ENCODE peak calls at places on chromosome 19, in eight cellular contexts. One of them, this sample, is unnamed.

GRCh38 chr19:18776288-18776594 is 14.9 kb downstream of the COMP start:
- DNase-seq in kidney: no peak
- DNase-seq in A549: no peak
- DNase-seq in RWPE2: no peak
- DNase-seq in fibroblast of lung: peak; percentile 54
- DNase-seq in heart left ventricle: no peak
- DNase-seq in substantia nigra: no peak
- DNase-seq in ovary: no peak
- DNase-seq in this sample: no peak

GRCh38 chr19:7265963-7266362 is 28.3 kb downstream of the INSR start:
- DNase-seq in kidney: peak; percentile 6
- DNase-seq in A549: no peak
- DNase-seq in RWPE2: no peak
- DNase-seq in fibroblast of lung: no peak
- DNase-seq in heart left ventricle: no peak
- DNase-seq in substantia nigra: no peak
- DNase-seq in ovary: no peak
- DNase-seq in this sample: no peak

GRCh38 chr19:57560049-57560491 is 407 bp upstream of the ZNF550 start:
- DNase-seq in kidney: peak; percentile 68
- DNase-seq in A549: no peak
- DNase-seq in RWPE2: no peak
- DNase-seq in fibroblast of lung: peak; percentile 72
- DNase-seq in heart left ventricle: peak; percentile 58
- DNase-seq in substantia nigra: no peak
- DNase-seq in ovary: no peak
- DNase-seq in this sample: no peak

GRCh38 chr19:38004505-38005223 is 97.7 kb downstream of the SIPA1L3 start:
- DNase-seq in kidney: peak; percentile 91
- DNase-seq in A549: peak; percentile 91
- DNase-seq in RWPE2: peak; percentile 85
- DNase-seq in fibroblast of lung: peak; percentile 97
- DNase-seq in heart left ventricle: peak; percentile 88
- DNase-seq in substantia nigra: peak; percentile 97
- DNase-seq in ovary: peak; percentile 69
- DNase-seq in this sample: peak; percentile 71

GRCh38 chr19:14368011-14368513 is 13.2 kb upstream of the ADGRE5 start:
- DNase-seq in kidney: no peak
- DNase-seq in A549: no peak
- DNase-seq in RWPE2: no peak
- DNase-seq in fibroblast of lung: no peak
- DNase-seq in heart left ventricle: no peak
- DNase-seq in substantia nigra: no peak
- DNase-seq in ovary: no peak
- DNase-seq in this sample: no peak

GRCh38 chr19:40519352-40520322 is 52.8 kb downstream of the SPTBN4 start:
- DNase-seq in kidney: no peak
- DNase-seq in A549: peak; percentile 72
- DNase-seq in RWPE2: no peak
- DNase-seq in fibroblast of lung: peak; percentile 45
- DNase-seq in heart left ventricle: no peak
- DNase-seq in substantia nigra: no peak
- DNase-seq in ovary: no peak
- DNase-seq in this sample: no peak

GRCh38 chr19:51477343-51477742 is 996 bp upstream of the CEACAM18 start:
- DNase-seq in kidney: no peak
- DNase-seq in A549: no peak
- DNase-seq in RWPE2: no peak
- DNase-seq in fibroblast of lung: no peak
- DNase-seq in heart left ventricle: no peak
- DNase-seq in substantia nigra: no peak
- DNase-seq in ovary: no peak
- DNase-seq in this sample: no peak

GRCh38 chr19:49502866-49503581 is 6.8 kb downstream of the RPS11 start:
- DNase-seq in kidney: no peak
- DNase-seq in A549: peak; percentile 69
- DNase-seq in RWPE2: no peak
- DNase-seq in fibroblast of lung: peak; percentile 91
- DNase-seq in heart left ventricle: peak; percentile 49
- DNase-seq in substantia nigra: no peak
- DNase-seq in ovary: peak; percentile 59
- DNase-seq in this sample: no peak

GRCh38 chr19:8571006-8571411 is 6.2 kb downstream of the MYO1F start:
- DNase-seq in kidney: no peak
- DNase-seq in A549: peak; percentile 59
- DNase-seq in RWPE2: no peak
- DNase-seq in fibroblast of lung: peak; percentile 20
- DNase-seq in heart left ventricle: no peak
- DNase-seq in substantia nigra: peak; percentile 35
- DNase-seq in ovary: no peak
- DNase-seq in this sample: no peak

GRCh38 chr19:33628921-33629825 is 7.4 kb downstream of the CHST8 start:
- DNase-seq in kidney: no peak
- DNase-seq in A549: no peak
- DNase-seq in RWPE2: no peak
- DNase-seq in fibroblast of lung: no peak
- DNase-seq in heart left ventricle: no peak
- DNase-seq in substantia nigra: no peak
- DNase-seq in ovary: no peak
- DNase-seq in this sample: no peak

GRCh38 chr19:3285647-3286176 is 61.3 kb downstream of the CELF5 start:
- DNase-seq in kidney: peak; percentile 86
- DNase-seq in A549: peak; percentile 58
- DNase-seq in RWPE2: no peak
- DNase-seq in fibroblast of lung: peak; percentile 35
- DNase-seq in heart left ventricle: no peak
- DNase-seq in substantia nigra: no peak
- DNase-seq in ovary: no peak
- DNase-seq in this sample: no peak

GRCh38 chr19:34960103-34960805 is 3.8 kb downstream of the ZNF792 start:
- DNase-seq in kidney: no peak
- DNase-seq in A549: no peak
- DNase-seq in RWPE2: no peak
- DNase-seq in fibroblast of lung: no peak
- DNase-seq in heart left ventricle: no peak
- DNase-seq in substantia nigra: no peak
- DNase-seq in ovary: no peak
- DNase-seq in this sample: no peak
- H3K27ac ChIP-seq in kidney: no peak overlapping the region
- H3K27ac ChIP-seq in A549: no peak overlapping the region
- H3K27ac ChIP-seq in RWPE2: no peak overlapping the region
- H3K27ac ChIP-seq in fibroblast of lung: no peak overlapping the region
- H3K27ac ChIP-seq in heart left ventricle: no peak overlapping the region
- H3K27ac ChIP-seq in substantia nigra: no peak overlapping the region
- H3K27ac ChIP-seq in ovary: no peak overlapping the region
- H3K27ac ChIP-seq in this sample: no peak overlapping the region

GRCh38 chr19:676343-677105 is at the start of gene FSTL3:
- DNase-seq in kidney: peak; percentile 78
- DNase-seq in A549: peak; percentile 28
- DNase-seq in RWPE2: no peak
- DNase-seq in fibroblast of lung: peak; percentile 34
- DNase-seq in heart left ventricle: no peak
- DNase-seq in substantia nigra: no peak
- DNase-seq in ovary: no peak
- DNase-seq in this sample: no peak
- H3K27ac ChIP-seq in kidney: peak within 1 kb of the TSS; percentile 67
- H3K27ac ChIP-seq in A549: peak within 1 kb of the TSS; percentile 99
- H3K27ac ChIP-seq in RWPE2: peak within 1 kb of the TSS; percentile 96
- H3K27ac ChIP-seq in fibroblast of lung: peak within 1 kb of the TSS; percentile 62
- H3K27ac ChIP-seq in heart left ventricle: peak within 1 kb of the TSS; percentile 90
- H3K27ac ChIP-seq in substantia nigra: no peak within 1 kb of the TSS
- H3K27ac ChIP-seq in ovary: peak within 1 kb of the TSS; percentile 74
- H3K27ac ChIP-seq in this sample: peak within 1 kb of the TSS; percentile 99

GRCh38 chr19:23399443-23399842 is 4.2 kb upstream of the ZNF91 start:
- DNase-seq in kidney: no peak
- DNase-seq in A549: no peak
- DNase-seq in RWPE2: no peak
- DNase-seq in fibroblast of lung: no peak
- DNase-seq in heart left ventricle: no peak
- DNase-seq in substantia nigra: no peak
- DNase-seq in ovary: no peak
- DNase-seq in this sample: no peak

GRCh38 chr19:23403581-23404324 is 8.5 kb upstream of the ZNF91 start:
- DNase-seq in kidney: no peak
- DNase-seq in A549: no peak
- DNase-seq in RWPE2: no peak
- DNase-seq in fibroblast of lung: no peak
- DNase-seq in heart left ventricle: no peak
- DNase-seq in substantia nigra: no peak
- DNase-seq in ovary: no peak
- DNase-seq in this sample: no peak

GRCh38 chr19:23402388-23402787 is 7.1 kb upstream of the ZNF91 start:
- DNase-seq in kidney: no peak
- DNase-seq in A549: no peak
- DNase-seq in RWPE2: no peak
- DNase-seq in fibroblast of lung: no peak
- DNase-seq in heart left ventricle: no peak
- DNase-seq in substantia nigra: no peak
- DNase-seq in ovary: no peak
- DNase-seq in this sample: no peak

GRCh38 chr19:23403024-23403423 is 7.8 kb upstream of the ZNF91 start:
- DNase-seq in kidney: no peak
- DNase-seq in A549: no peak
- DNase-seq in RWPE2: no peak
- DNase-seq in fibroblast of lung: no peak
- DNase-seq in heart left ventricle: no peak
- DNase-seq in substantia nigra: no peak
- DNase-seq in ovary: no peak
- DNase-seq in this sample: no peak

GRCh38 chr19:23401086-23401485 is 5.8 kb upstream of the ZNF91 start:
- DNase-seq in kidney: no peak
- DNase-seq in A549: no peak
- DNase-seq in RWPE2: no peak
- DNase-seq in fibroblast of lung: no peak
- DNase-seq in heart left ventricle: no peak
- DNase-seq in substantia nigra: no peak
- DNase-seq in ovary: no peak
- DNase-seq in this sample: no peak
- H3K27ac ChIP-seq in kidney: no peak overlapping the region
- H3K27ac ChIP-seq in A549: no peak overlapping the region
- H3K27ac ChIP-seq in RWPE2: no peak overlapping the region
- H3K27ac ChIP-seq in fibroblast of lung: no peak overlapping the region
- H3K27ac ChIP-seq in heart left ventricle: no peak overlapping the region
- H3K27ac ChIP-seq in substantia nigra: no peak overlapping the region
- H3K27ac ChIP-seq in ovary: no peak overlapping the region
- H3K27ac ChIP-seq in this sample: no peak overlapping the region

GRCh38 chr19:1451916-1452801 is 2.2 kb downstream of the APC2 start:
- DNase-seq in kidney: no peak
- DNase-seq in A549: no peak
- DNase-seq in RWPE2: no peak
- DNase-seq in fibroblast of lung: no peak
- DNase-seq in heart left ventricle: no peak
- DNase-seq in substantia nigra: peak; percentile 72
- DNase-seq in ovary: no peak
- DNase-seq in this sample: no peak

GRCh38 chr19:1453525-1454371 is 3.8 kb downstream of the APC2 start:
- DNase-seq in kidney: no peak
- DNase-seq in A549: no peak
- DNase-seq in RWPE2: no peak
- DNase-seq in fibroblast of lung: no peak
- DNase-seq in heart left ventricle: no peak
- DNase-seq in substantia nigra: peak; percentile 93
- DNase-seq in ovary: no peak
- DNase-seq in this sample: no peak

GRCh38 chr19:1449467-1450442 is at the start of gene APC2:
- DNase-seq in kidney: no peak
- DNase-seq in A549: peak; percentile 54
- DNase-seq in RWPE2: no peak
- DNase-seq in fibroblast of lung: peak; percentile 26
- DNase-seq in heart left ventricle: no peak
- DNase-seq in substantia nigra: peak; percentile 74
- DNase-seq in ovary: no peak
- DNase-seq in this sample: no peak

GRCh38 chr19:1452802-1453524 is 3.0 kb downstream of the APC2 start:
- DNase-seq in kidney: no peak
- DNase-seq in A549: no peak
- DNase-seq in RWPE2: no peak
- DNase-seq in fibroblast of lung: no peak
- DNase-seq in heart left ventricle: no peak
- DNase-seq in substantia nigra: no peak
- DNase-seq in ovary: no peak
- DNase-seq in this sample: no peak

DNA sequence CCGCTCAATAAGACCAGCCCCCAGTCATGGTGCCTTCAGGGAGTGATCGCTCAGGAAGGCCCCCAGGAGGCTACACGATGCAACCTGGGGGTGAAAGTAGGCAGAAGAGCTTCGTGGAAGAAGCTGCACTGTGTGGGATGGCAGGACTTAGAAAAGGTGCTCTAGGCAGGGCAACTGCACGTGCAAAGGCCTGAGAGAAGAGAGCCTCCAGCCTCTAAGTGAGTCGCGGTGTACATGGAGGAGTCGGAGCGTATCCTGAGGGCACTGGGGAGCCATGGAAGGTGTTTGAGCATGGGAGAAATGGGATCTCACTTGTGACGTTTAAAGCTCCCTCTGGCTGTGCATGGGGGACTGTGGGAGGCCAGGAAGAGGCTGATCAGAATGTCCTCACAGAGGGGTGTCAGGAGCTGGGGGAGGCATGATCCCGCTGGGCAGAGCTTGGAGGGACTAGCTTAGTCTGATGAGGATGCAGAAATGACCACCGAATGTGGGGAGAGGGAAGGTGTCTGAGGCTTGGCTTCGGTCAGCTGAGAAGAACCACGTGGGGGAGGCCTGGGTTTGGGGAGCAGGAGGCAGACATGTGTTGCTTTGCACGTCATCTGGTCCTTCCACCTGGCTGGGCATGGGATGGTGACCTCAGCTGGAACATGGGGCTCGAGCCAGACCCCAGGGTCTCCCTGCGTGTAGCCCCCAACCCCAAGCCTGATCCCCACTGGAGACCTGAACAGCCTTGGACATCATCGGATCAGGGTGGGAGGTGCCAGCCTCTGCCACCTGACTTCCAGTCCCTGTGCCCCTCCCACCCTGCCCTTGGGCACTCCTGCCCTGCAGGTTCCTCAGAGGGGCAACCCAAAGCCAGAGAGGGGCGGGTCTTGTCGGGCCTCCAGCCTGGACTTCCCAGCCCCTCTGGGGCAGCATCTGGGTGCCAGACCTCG is 1.1 kb downstream of the APC2 start:
- DNase-seq in kidney: no peak
- DNase-seq in A549: no peak
- DNase-seq in RWPE2: no peak
- DNase-seq in fibroblast of lung: no peak
- DNase-seq in heart left ventricle: no peak
- DNase-seq in substantia nigra: peak; percentile 67
- DNase-seq in ovary: no peak
- DNase-seq in this sample: no peak
- H3K27ac ChIP-seq in kidney: no peak overlapping the region
- H3K27ac ChIP-seq in A549: no peak overlapping the region
- H3K27ac ChIP-seq in RWPE2: no peak overlapping the region
- H3K27ac ChIP-seq in fibroblast of lung: no peak overlapping the region
- H3K27ac ChIP-seq in heart left ventricle: no peak overlapping the region
- H3K27ac ChIP-seq in substantia nigra: peak overlapping the region; percentile 97
- H3K27ac ChIP-seq in ovary: no peak overlapping the region
- H3K27ac ChIP-seq in this sample: no peak overlapping the region

This sample was measured in thoracic aorta.